ENCODE peak calls at places on chromosomes 6 and 20, in nine cellular contexts. V, I, U, W, P, F, C, T and B are unnamed samples.
A peak's percentile ranks its signal among the peaks of the same experiment; 100 is the strongest.

GRCh38 chr6:131547524-131547923 is 25.5 kb upstream of the ARG1 start:
- DNase-seq in V (no peak), I (no peak), U (no peak), W (no peak), P (no peak), F (no peak), C (no peak), T (no peak), B (no peak)

GRCh38 chr6:168190646-168191443 is 111.8 kb upstream of the FRMD1 start:
- DNase-seq in V (peak; percentile 19), I (no peak), U (no peak), W (no peak), P (no peak), F (no peak), C (peak; percentile 8), T (peak; percentile 53), B (no peak)

GRCh38 chr6:121533321-121533841 is 97.9 kb downstream of the GJA1 start:
- DNase-seq in V (no peak), I (no peak), U (no peak), W (no peak), P (no peak), F (no peak), C (no peak), T (no peak), B (no peak)

GRCh38 chr6:122947355-122947754 is 48.7 kb upstream of the CLVS2 start:
- DNase-seq in V (peak; percentile 22), I (no peak), U (peak; percentile 18), W (peak; percentile 24), P (peak; percentile 8), F (no peak), C (no peak), T (no peak), B (no peak)

GRCh38 chr20:62143976-62144825 is 632 bp downstream of the SS18L1 start:
- DNase-seq in V (peak; percentile 57), I (peak; percentile 74), U (no peak), W (peak; percentile 63), P (peak; percentile 51), F (peak; percentile 62), C (peak; percentile 42), T (peak; percentile 79), B (peak; percentile 75)

GRCh38 chr6:72769459-72770125 is 147.7 kb downstream of the KCNQ5 start:
- DNase-seq in V (no peak), I (no peak), U (no peak), W (no peak), P (no peak), F (no peak), C (no peak), T (no peak), B (peak; percentile 68)

GRCh38 chr20:8981482-8981881 is 87.4 kb upstream of the PLCB4 start:
- DNase-seq in V (peak; percentile 46), I (no peak), U (no peak), W (no peak), P (no peak), F (no peak), C (no peak), T (no peak), B (no peak)

GRCh38 chr6:132934496-132934895 is 120.1 kb downstream of the RPS12 start:
- DNase-seq in V (no peak), I (peak; percentile 35), U (no peak), W (no peak), P (no peak), F (no peak), C (no peak), T (no peak), B (no peak)

GRCh38 chr6:22821664-22822320 is 252.4 kb downstream of the HDGFL1 start:
- DNase-seq in V (no peak), I (peak; percentile 48), U (no peak), W (no peak), P (no peak), F (no peak), C (no peak), T (no peak), B (no peak)

GRCh38 chr6:36862164-36862847 is 12.3 kb downstream of the PPIL1 start:
- DNase-seq in V (no peak), I (no peak), U (no peak), W (no peak), P (no peak), F (no peak), C (no peak), T (no peak), B (no peak)
- H3K36me3 ChIP-seq in V (no peaks in the 10 kb centered on the region), I (peaks cover 7% of the 10 kb centered on the region), U (peaks cover 21% of the 10 kb centered on the region), W (peaks cover 30% of the 10 kb centered on the region), P (peaks cover 2% of the 10 kb centered on the region), F (no peaks in the 10 kb centered on the region), C (no peaks in the 10 kb centered on the region), T (peaks cover 8% of the 10 kb centered on the region), B (peaks cover 51% of the 10 kb centered on the region)

GRCh38 chr6:79574636-79575035 is 37.4 kb upstream of the LCA5 start:
- DNase-seq in V (no peak), I (peak; percentile 60), U (peak; percentile 8), W (peak; percentile 66), P (no peak), F (no peak), C (no peak), T (no peak), B (no peak)

GRCh38 chr6:79570802-79571367 is 33.7 kb upstream of the LCA5 start:
- DNase-seq in V (no peak), I (peak; percentile 54), U (no peak), W (no peak), P (no peak), F (no peak), C (no peak), T (no peak), B (peak; percentile 79)

DNA sequence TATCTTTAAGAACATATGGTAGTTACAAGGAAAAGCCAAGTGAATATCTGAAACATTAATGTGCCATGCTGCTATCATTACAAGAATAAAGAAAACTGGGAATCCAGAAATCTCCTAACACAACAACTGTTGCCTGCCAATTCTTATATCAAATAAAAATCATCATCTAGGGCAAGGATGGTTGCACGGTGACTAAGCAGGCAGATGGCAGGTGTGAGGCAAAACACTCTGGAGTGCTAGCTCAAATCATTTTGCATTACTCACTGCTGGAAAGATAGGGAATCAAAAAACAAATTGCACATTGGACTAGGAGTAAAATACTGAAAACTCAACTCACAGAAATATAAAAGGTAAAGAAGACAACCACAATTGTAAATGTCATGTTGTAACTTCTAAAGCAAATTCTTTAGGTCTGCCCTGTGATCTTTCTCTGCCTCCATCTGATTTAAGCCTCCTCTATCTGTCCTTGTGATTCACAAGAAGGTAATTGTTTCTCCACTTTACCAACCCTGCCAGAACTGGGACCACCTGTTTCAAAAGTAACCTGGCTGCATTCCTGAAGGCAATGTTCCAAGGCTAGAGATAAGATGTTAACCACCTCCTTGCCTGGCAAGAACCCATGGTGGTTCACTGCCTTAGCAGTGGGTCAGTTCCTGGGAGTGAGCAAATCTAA is 33.0 kb upstream of the LCA5 start:
- DNase-seq in V (peak; percentile 70), I (peak; percentile 37), U (peak; percentile 80), W (peak; percentile 76), P (peak; percentile 84), F (peak; percentile 61), C (no peak), T (no peak), B (no peak)
- H3K4me1 ChIP-seq in V (peaks cover 6% of the 10 kb centered on the region), I (peaks cover 8% of the 10 kb centered on the region), U (peaks cover 40% of the 10 kb centered on the region), W (peaks cover 32% of the 10 kb centered on the region), P (no peaks in the 10 kb centered on the region), F (no peaks in the 10 kb centered on the region), C (no peaks in the 10 kb centered on the region), T (no peaks in the 10 kb centered on the region), B (peaks cover 4% of the 10 kb centered on the region)

GRCh38 chr6:16623029-16623653 is 138.1 kb downstream of the ATXN1 start:
- DNase-seq in V (no peak), I (peak; percentile 16), U (no peak), W (no peak), P (no peak), F (no peak), C (no peak), T (no peak), B (no peak)
- H3K36me3 ChIP-seq in V (no peaks in the 10 kb centered on the region), I (no peaks in the 10 kb centered on the region), U (no peaks in the 10 kb centered on the region), W (no peaks in the 10 kb centered on the region), P (no peaks in the 10 kb centered on the region), F (no peaks in the 10 kb centered on the region), C (no peaks in the 10 kb centered on the region), T (no peaks in the 10 kb centered on the region), B (no peaks in the 10 kb centered on the region)

DNA sequence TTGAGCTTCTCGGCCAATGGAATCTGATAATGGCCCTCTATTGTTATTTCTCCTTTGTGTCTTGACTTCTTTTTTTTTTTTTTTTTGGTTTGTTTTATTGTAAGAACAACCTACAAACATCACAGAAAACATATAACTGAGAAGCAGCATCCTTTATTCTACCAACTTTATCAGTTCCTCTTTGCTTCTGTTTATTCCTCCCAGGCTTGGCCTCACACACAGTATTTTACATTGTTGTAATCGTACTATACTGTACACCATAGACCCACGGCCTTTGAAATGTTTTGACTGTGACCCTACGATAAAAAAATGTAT is 558 bp upstream of the CCDC167 start:
- DNase-seq in V (no peak), I (no peak), U (no peak), W (no peak), P (no peak), F (no peak), C (no peak), T (no peak), B (no peak)
- H3K4me1 ChIP-seq in V (peaks cover 15% of the 10 kb centered on the region), I (no peaks in the 10 kb centered on the region), U (peaks cover 16% of the 10 kb centered on the region), W (peaks cover 6% of the 10 kb centered on the region), P (peaks cover 4% of the 10 kb centered on the region), F (no peaks in the 10 kb centered on the region), C (no peaks in the 10 kb centered on the region), T (peaks cover 5% of the 10 kb centered on the region), B (peaks cover 46% of the 10 kb centered on the region)

GRCh38 chr6:170366248-170366960 is 59.8 kb downstream of the FAM120B start:
- DNase-seq in V (no peak), I (no peak), U (no peak), W (no peak), P (no peak), F (no peak), C (no peak), T (no peak), B (no peak)
- H3K36me3 ChIP-seq in V (peaks cover 3% of the 10 kb centered on the region), I (no peaks in the 10 kb centered on the region), U (peaks cover 3% of the 10 kb centered on the region), W (no peaks in the 10 kb centered on the region), P (no peaks in the 10 kb centered on the region), F (no peaks in the 10 kb centered on the region), C (no peaks in the 10 kb centered on the region), T (peaks cover 62% of the 10 kb centered on the region), B (no peaks in the 10 kb centered on the region)

GRCh38 chr6:90811596-90812226 is 224.8 kb upstream of the MAP3K7 start:
- DNase-seq in V (no peak), I (no peak), U (no peak), W (no peak), P (no peak), F (no peak), C (no peak), T (no peak), B (no peak)
- H3K4me1 ChIP-seq in V (no peaks in the 10 kb centered on the region), I (peaks cover 15% of the 10 kb centered on the region), U (no peaks in the 10 kb centered on the region), W (no peaks in the 10 kb centered on the region), P (no peaks in the 10 kb centered on the region), F (no peaks in the 10 kb centered on the region), C (no peaks in the 10 kb centered on the region), T (no peaks in the 10 kb centered on the region), B (no peaks in the 10 kb centered on the region)